ENCODE peak calls at places on chromosomes 16 and 17, in four cellular contexts. N is iris pigment epithelial cell, U is adrenal gland, A is Calu3. J is an unnamed sample.

GRCh38 chr17:70172921-70173320 is 3.6 kb downstream of the KCNJ2 start:
- DNase-seq in N (peak; percentile 66), U (no peak), A (no peak), J (no peak)

GRCh38 chr16:22317001-22317530 is 19.9 kb downstream of the POLR3E start:
- DNase-seq in N (no peak), U (peak; percentile 15), A (no peak), J (no peak)

GRCh38 chr16:10598157-10598556 is 17.8 kb upstream of the EMP2 start:
- DNase-seq in N (no peak), U (no peak), A (peak; percentile 86), J (no peak)

GRCh38 chr17:50931003-50931878 is 65.1 kb upstream of the TOB1 start:
- DNase-seq in N (peak; percentile 93), U (peak; percentile 92), A (peak; percentile 74), J (peak; percentile 83)

GRCh38 chr17:79915850-79916430 is 76.7 kb upstream of the CBX4 start:
- DNase-seq in N (peak; percentile 29), U (no peak), A (peak; percentile 94), J (peak; percentile 64)

GRCh38 chr16:51376080-51376479 is 225.0 kb upstream of the SALL1 start:
- DNase-seq in N (no peak), U (no peak), A (no peak), J (no peak)

GRCh38 chr17:40548982-40549680 is 16.1 kb downstream of the CCR7 start:
- DNase-seq in N (peak; percentile 98), U (peak; percentile 62), A (peak; percentile 94), J (peak; percentile 70)

GRCh38 chr16:67336646-67337045 is 10.0 kb downstream of the LRRC36 start:
- DNase-seq in N (no peak), U (no peak), A (no peak), J (no peak)

GRCh38 chr17:4968166-4968915 is 724 bp upstream of the SPAG7 start:
- DNase-seq in N (no peak), U (peak; percentile 51), A (no peak), J (no peak)

GRCh38 chr17:28946239-28946638 is 5.1 kb downstream of the PHF12 start:
- DNase-seq in N (peak; percentile 69), U (no peak), A (no peak), J (no peak)

GRCh38 chr17:50023520-50023919 is 28.5 kb upstream of the DLX3 start:
- DNase-seq in N (no peak), U (no peak), A (no peak), J (no peak)

GRCh38 chr16:85724936-85725335 is 26.0 kb downstream of the C16orf74 start:
- DNase-seq in N (no peak), U (no peak), A (no peak), J (no peak)

GRCh38 chr16:9534759-9535158 is 443.3 kb downstream of the HAPSTR1 start:
- DNase-seq in N (no peak), U (peak; percentile 32), A (no peak), J (no peak)

J was measured in right lobe of liver.